ENCODE peak calls at places on chromosomes 13 and 19, in seven cellular contexts. C is left ventricle myocardium inferior, F is AG09309, B is cardiac muscle cell, S is neural progenitor cell, X is SK-N-SH, Y is colonic mucosa. K is an unnamed sample.

GRCh38 chr13:47798906-47799305 is 202.2 kb downstream of the SUCLA2 start:
- DNase-seq in Y (no peak), B (peak; percentile 54), F (peak; percentile 1), X (no peak), S (no peak), C (no peak), K (no peak)

GRCh38 chr13:51221674-51222509 is at the start of gene FAM124A:
- DNase-seq in C (peak; percentile 50), B (peak; percentile 54), X (peak; percentile 89), Y (peak; percentile 38), F (no peak), S (peak; percentile 91), K (peak; percentile 54)

GRCh38 chr13:44726214-44726613 is 150.1 kb upstream of the TSC22D1 start:
- DNase-seq in Y (no peak), C (no peak), B (peak; percentile 97), F (peak; percentile 96), S (no peak), X (no peak), K (no peak)

GRCh38 chr13:44259045-44260042 is 114.3 kb upstream of the SERP2 start:
- DNase-seq in B (peak; percentile 66), C (no peak), Y (peak; percentile 38), S (no peak), X (peak; percentile 33), F (no peak), K (no peak)

GRCh38 chr19:48059331-48059730 is 15.5 kb upstream of the CABP5 start:
- DNase-seq in X (no peak), C (no peak), F (no peak), Y (no peak), B (no peak), S (no peak), K (no peak)

GRCh38 chr13:113598081-113598410 is 13.5 kb downstream of the TFDP1 start:
- DNase-seq in X (no peak), B (no peak), Y (no peak), C (no peak), S (no peak), F (no peak), K (no peak)

GRCh38 chr19:38118176-38118575 is 105.8 kb downstream of the DPF1 start:
- DNase-seq in B (no peak), X (no peak), S (no peak), Y (no peak), F (no peak), C (no peak), K (no peak)

GRCh38 chr13:112113355-112113754 is 46.4 kb downstream of the SOX1 start:
- DNase-seq in C (no peak), Y (peak; percentile 52), S (no peak), B (no peak), F (no peak), X (no peak), K (no peak)

GRCh38 chr13:48678316-48678715 is 24.6 kb downstream of the CYSLTR2 start:
- DNase-seq in S (peak; percentile 7), X (no peak), B (no peak), F (no peak), Y (no peak), C (no peak), K (no peak)

GRCh38 chr13:110485604-110486003 is 75.9 kb downstream of the RAB20 start:
- DNase-seq in F (no peak), Y (no peak), B (peak; percentile 17), C (no peak), X (no peak), S (peak; percentile 83), K (no peak)

GRCh38 chr19:10293637-10294367 is 4.0 kb downstream of the ICAM5 start:
- DNase-seq in F (no peak), S (peak; percentile 14), Y (no peak), X (no peak), B (no peak), C (no peak), K (no peak)

GRCh38 chr19:2333027-2333806 is 4.7 kb downstream of the SPPL2B start:
- DNase-seq in B (no peak), S (no peak), C (no peak), X (no peak), F (no peak), Y (peak; percentile 87), K (no peak)

GRCh38 chr13:27034678-27035111 is 136.9 kb downstream of the USP12 start:
- DNase-seq in S (peak; percentile 45), B (peak; percentile 25), Y (no peak), X (no peak), C (no peak), F (no peak), K (no peak)

GRCh38 chr19:5131866-5132561 is 163.1 kb downstream of the KDM4B start:
- DNase-seq in Y (no peak), F (no peak), C (no peak), B (no peak), X (no peak), S (peak; percentile 78), K (peak; percentile 40)

GRCh38 chr19:14160017-14160703 is 23.8 kb upstream of the ASF1B start:
- DNase-seq in F (no peak), Y (no peak), S (no peak), X (no peak), B (no peak), C (no peak), K (no peak)

GRCh38 chr13:43261018-43261417 is 237.6 kb downstream of the DNAJC15 start:
- DNase-seq in F (peak; percentile 41), B (peak; percentile 30), S (no peak), C (no peak), Y (no peak), X (no peak), K (no peak)

GRCh38 chr13:26498524-26499208 is 58.8 kb upstream of the WASF3 start:
- DNase-seq in B (peak; percentile 22), Y (no peak), F (no peak), X (no peak), S (no peak), C (no peak), K (no peak)

GRCh38 chr19:14375582-14376291 is 5.5 kb upstream of the ADGRE5 start:
- DNase-seq in Y (no peak), C (peak; percentile 49), S (no peak), B (peak; percentile 19), X (no peak), F (no peak), K (no peak)

GRCh38 chr13:103876571-103876970 is 810.4 kb upstream of the SLC10A2 start:
- DNase-seq in Y (no peak), B (no peak), S (no peak), C (no peak), F (peak; percentile 3), X (no peak), K (no peak)

GRCh38 chr13:57925250-57925649 is 293.7 kb downstream of the PCDH17 start:
- DNase-seq in X (no peak), S (no peak), C (no peak), Y (no peak), B (no peak), F (no peak), K (no peak)

GRCh38 chr13:110576736-110577476 is 15.4 kb upstream of the RAB20 start:
- DNase-seq in B (no peak), Y (no peak), S (no peak), X (no peak), C (no peak), F (no peak), K (no peak)

GRCh38 chr19:38721977-38722773 is 22.1 kb downstream of the CAPN12 start:
- DNase-seq in C (peak; percentile 71), B (peak; percentile 69), F (no peak), X (no peak), Y (no peak), S (peak; percentile 48), K (peak; percentile 55)

GRCh38 chr13:104534847-104535246 is 1468.6 kb upstream of the SLC10A2 start:
- DNase-seq in C (no peak), X (no peak), Y (peak; percentile 17), F (no peak), B (no peak), S (peak; percentile 17), K (no peak)

GRCh38 chr13:98039261-98039660 is 85.8 kb downstream of the IPO5 start:
- DNase-seq in F (no peak), S (no peak), B (no peak), X (no peak), Y (no peak), C (no peak), K (no peak)

DNA sequence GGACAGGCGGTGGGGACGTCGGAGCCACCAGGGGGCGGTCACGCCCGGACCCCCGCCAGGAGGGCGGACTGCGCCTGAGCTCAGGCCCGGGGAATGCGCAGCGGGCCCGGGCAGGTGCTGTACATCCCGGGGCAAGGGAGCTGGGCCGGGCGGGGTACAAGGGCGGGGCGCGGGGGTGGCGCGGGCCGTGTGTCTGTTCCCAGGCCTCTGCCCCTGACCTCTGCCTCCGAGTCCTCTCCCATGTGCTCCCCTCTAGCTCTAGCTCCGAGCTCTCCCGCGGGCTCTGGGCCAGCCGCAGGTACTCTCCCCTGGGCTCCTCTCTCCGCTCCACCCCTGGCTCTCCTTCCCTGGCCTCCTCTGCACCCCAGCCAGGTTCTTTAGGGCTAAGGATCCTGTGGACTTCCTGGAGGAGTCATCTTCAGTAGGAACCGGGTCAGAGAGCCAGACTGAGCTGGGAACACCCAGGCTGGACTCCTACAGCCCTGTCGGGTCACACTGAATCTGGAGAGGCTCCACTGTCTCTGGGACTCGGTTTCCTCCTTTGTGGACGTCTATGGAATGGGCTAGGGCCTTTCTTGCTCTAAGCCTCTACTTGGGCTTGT is 2.3 kb downstream of the PPP1R13L start:
- DNase-seq in Y (peak; percentile 72), S (peak; percentile 81), X (peak; percentile 62), B (peak; percentile 34), C (peak; percentile 62), F (no peak), K (peak; percentile 62)
- TF ChIP-seq CTCF in Y (peak; percentile 41), S (peak; percentile 74), X (peak; percentile 34), B (no peak), C (peak; percentile 71), F (peak; percentile 24), K (peak; percentile 83)

GRCh38 chr13:53004605-53005004 is 24.0 kb upstream of the OLFM4 start:
- DNase-seq in Y (peak; percentile 23), X (peak; percentile 41), S (peak; percentile 16), B (no peak), C (no peak), F (no peak), K (no peak)

GRCh38 chr13:53007872-53008271 is 20.7 kb upstream of the OLFM4 start:
- DNase-seq in X (peak; percentile 53), B (no peak), F (no peak), Y (peak; percentile 48), S (no peak), C (peak; percentile 19), K (no peak)

GRCh38 chr13:53001871-53002270 is 26.7 kb upstream of the OLFM4 start:
- DNase-seq in B (no peak), X (no peak), F (no peak), S (no peak), C (no peak), Y (no peak), K (no peak)

GRCh38 chr13:53001444-53001843 is 27.2 kb upstream of the OLFM4 start:
- DNase-seq in S (no peak), Y (no peak), F (no peak), X (no peak), B (no peak), C (no peak), K (no peak)

GRCh38 chr13:53005631-53006030 is 23.0 kb upstream of the OLFM4 start:
- DNase-seq in Y (no peak), S (no peak), C (no peak), B (no peak), F (no peak), X (peak; percentile 27), K (no peak)
- TF ChIP-seq CTCF in Y (no peak), S (no peak), C (no peak), B (no peak), F (no peak), X (no peak), K (no peak)

GRCh38 chr19:7534531-7534980 is 961 bp upstream of the PNPLA6 start:
- DNase-seq in Y (peak; percentile 68), X (peak; percentile 80), C (peak; percentile 63), S (peak; percentile 89), B (peak; percentile 75), F (peak; percentile 64), K (no peak)
- TF ChIP-seq CTCF in Y (no peak), X (peak; percentile 32), C (no peak), S (peak; percentile 22), B (peak; percentile 24), F (peak; percentile 48), K (peak; percentile 3)

GRCh38 chr19:53193534-53194222 is 520 bp upstream of the ZNF665 start:
- DNase-seq in B (no peak), X (peak; percentile 27), Y (no peak), F (no peak), S (no peak), C (no peak), K (no peak)
- TF ChIP-seq CTCF in B (no peak), X (no peak), Y (no peak), F (no peak), S (no peak), C (no peak), K (no peak)